ENCODE peak calls at places on chromosomes 6 and 20, in seven cellular contexts. N is activated CD8-positive, alpha-beta memory T cell treated with anti-CD3 and anti-CD28 coated beads for 1 hour; G is neuronal stem cell; V is progenitor cell of endocrine pancreas; J is ACHN; R is mucosa of descending colon; X is left lung. A is an unnamed sample.

GRCh38 chr6:154549179-154549578 is 38.7 kb upstream of the CNKSR3 start:
- DNase-seq in V (no peak), X (peak), N (no peak), G (no peak), J (no peak), R (no peak), A (no peak)

GRCh38 chr20:33832113-33832853 is 21.1 kb downstream of the CHMP4B start:
- DNase-seq in V (no peak), J (no peak), N (no peak), X (no peak), R (peak), G (no peak), A (no peak)

GRCh38 chr20:33984320-33984719 is 9.4 kb upstream of the RALY start:
- DNase-seq in X (no peak), R (no peak), N (no peak), V (no peak), G (no peak), J (no peak), A (no peak)

GRCh38 chr6:118719351-118720124 is 68.1 kb upstream of the CEP85L start:
- DNase-seq in V (no peak), G (no peak), J (no peak), X (no peak), N (no peak), R (no peak), A (no peak)

GRCh38 chr6:157054531-157054979 is 268.8 kb downstream of the TMEM242 start:
- DNase-seq in R (no peak), X (no peak), J (no peak), V (no peak), G (no peak), N (no peak), A (no peak)

GRCh38 chr6:169428532-169428931 is 174.9 kb upstream of the THBS2 start:
- DNase-seq in J (no peak), V (no peak), N (no peak), G (peak), R (no peak), X (no peak), A (no peak)

GRCh38 chr6:105815657-105816555 is 270.2 kb upstream of the PRDM1 start:
- DNase-seq in R (no peak), J (no peak), G (no peak), N (no peak), X (no peak), V (no peak), A (no peak)

GRCh38 chr6:108002365-108003221 is 44.6 kb upstream of the SEC63 start:
- DNase-seq in J (peak), X (no peak), N (no peak), G (no peak), V (no peak), R (peak), A (peak)

GRCh38 chr6:16286151-16286522 is 47.8 kb downstream of the GMPR start:
- DNase-seq in G (peak), R (no peak), J (peak), X (no peak), N (no peak), V (peak), A (peak)

GRCh38 chr6:94052754-94053153 is 633.4 kb upstream of the EPHA7 start:
- DNase-seq in V (no peak), G (no peak), R (no peak), X (no peak), N (no peak), J (peak), A (no peak)

GRCh38 chr6:145798530-145798929 is 16.1 kb downstream of the FBXO30 start:
- DNase-seq in N (no peak), R (no peak), X (no peak), G (no peak), J (no peak), V (no peak), A (no peak)

GRCh38 chr6:104418125-104418524 is 441.6 kb downstream of the HACE1 start:
- DNase-seq in V (no peak), G (no peak), J (no peak), R (no peak), X (no peak), N (no peak), A (no peak)

GRCh38 chr6:37077459-37078296 is 72.2 kb downstream of the FGD2 start:
- DNase-seq in J (no peak), V (no peak), N (no peak), R (peak), G (no peak), X (peak), A (no peak)

GRCh38 chr6:8087870-8088269 is 14.5 kb downstream of the EEF1E1 start:
- DNase-seq in X (no peak), R (no peak), N (no peak), J (no peak), V (no peak), G (no peak), A (no peak)